ENCODE peak calls at places on chromosome 13, in nine cellular contexts. L, R, G, T, W, S, P, H and Q are unnamed samples.

GRCh38 chr13:26589754-26590153 is 32.3 kb downstream of the WASF3 start:
- DNase-seq in P (no peak), W (peak; percentile 67), S (no peak), G (no peak), H (no peak), T (no peak), R (no peak), L (no peak), Q (no peak)

GRCh38 chr13:30865131-30866009 is 40.7 kb upstream of the MEDAG start:
- DNase-seq in T (peak; percentile 96), H (peak; percentile 80), R (no peak), W (peak; percentile 95), S (peak; percentile 64), G (peak; percentile 57), L (peak; percentile 52), P (peak; percentile 62), Q (peak; percentile 91)

GRCh38 chr13:76832258-76832988 is 53.8 kb downstream of the KCTD12 start:
- DNase-seq in T (no peak), G (no peak), L (no peak), R (no peak), W (no peak), H (no peak), P (no peak), S (no peak), Q (no peak)

GRCh38 chr13:19810151-19810550 is 27.4 kb upstream of the PSPC1 start:
- DNase-seq in T (no peak), L (no peak), W (no peak), S (no peak), G (no peak), P (no peak), R (no peak), H (no peak), Q (no peak)

GRCh38 chr13:111911754-111912452 is 155.0 kb upstream of the SOX1 start:
- DNase-seq in R (no peak), L (no peak), P (no peak), G (no peak), S (no peak), H (no peak), T (no peak), W (no peak), Q (no peak)

GRCh38 chr13:52359534-52359933 is 46.4 kb downstream of the THSD1 start:
- DNase-seq in T (no peak), H (no peak), R (no peak), W (peak; percentile 11), S (no peak), G (no peak), L (no peak), P (no peak), Q (no peak)

GRCh38 chr13:83845121-83845520 is 37.2 kb downstream of the SLITRK1 start:
- DNase-seq in T (no peak), H (no peak), S (no peak), G (no peak), P (no peak), R (no peak), W (peak; percentile 60), L (no peak), Q (no peak)

GRCh38 chr13:36447501-36447900 is 15.2 kb downstream of the CCNA1 start:
- DNase-seq in T (no peak), S (no peak), H (no peak), P (no peak), G (no peak), L (no peak), R (no peak), W (peak; percentile 37), Q (no peak)

GRCh38 chr13:48902421-48902820 is 73.3 kb upstream of the FNDC3A start:
- DNase-seq in R (no peak), S (no peak), T (peak; percentile 81), L (no peak), W (no peak), P (no peak), G (no peak), H (no peak), Q (no peak)

GRCh38 chr13:80215368-80215767 is 125.6 kb downstream of the SPRY2 start:
- DNase-seq in S (no peak), L (no peak), G (no peak), T (peak; percentile 22), P (no peak), R (no peak), H (no peak), W (peak; percentile 82), Q (no peak)

GRCh38 chr13:43564941-43565340 is 221.8 kb downstream of the ENOX1 start:
- DNase-seq in P (no peak), H (no peak), R (no peak), W (no peak), S (no peak), T (no peak), G (no peak), L (no peak), Q (no peak)

GRCh38 chr13:22648325-22648758 is 532.4 kb upstream of the SGCG start:
- DNase-seq in L (no peak), P (no peak), T (no peak), H (no peak), G (no peak), S (no peak), R (no peak), W (no peak), Q (no peak)

GRCh38 chr13:34678154-34678553 is 263.9 kb upstream of the NBEA start:
- DNase-seq in T (peak; percentile 75), R (no peak), W (peak; percentile 60), S (peak; percentile 15), L (no peak), H (no peak), G (no peak), P (no peak), Q (no peak)